ENCODE peak calls at places on chromosome X, in five cellular contexts. U is stomach, K is K562, S is Peyer's patch, Y is spleen. G is an unnamed sample.

GRCh38 chrX:30141966-30142365 is 73.4 kb upstream of the MAGEB2 start:
- DNase-seq in U (no peak), K (peak; percentile 33), S (no peak), Y (no peak), G (no peak)

GRCh38 chrX:352181-352580 is 33.6 kb upstream of the GTPBP6 start:
- DNase-seq in U (no peak), K (no peak), S (no peak), Y (peak; percentile 66), G (peak; percentile 44)

GRCh38 chrX:51568586-51568985 is 50.1 kb downstream of the CENPVL3 start:
- DNase-seq in U (no peak), K (no peak), S (no peak), Y (no peak), G (no peak)

GRCh38 chrX:115332832-115333231 is 43.3 kb downstream of the LUZP4 start:
- DNase-seq in U (no peak), K (no peak), S (no peak), Y (no peak), G (no peak)

GRCh38 chrX:140664939-140665338 is 44.6 kb upstream of the LINC00632 start:
- DNase-seq in U (no peak), K (peak; percentile 8), S (no peak), Y (no peak), G (no peak)

GRCh38 chrX:15749642-15750610 is 11.9 kb downstream of the CA5B start:
- DNase-seq in U (peak; percentile 31), K (no peak), S (peak; percentile 59), Y (no peak), G (no peak)

GRCh38 chrX:46791927-46792825 is 33.3 kb upstream of the SLC9A7 start:
- DNase-seq in U (peak; percentile 41), K (no peak), S (no peak), Y (no peak), G (no peak)

GRCh38 chrX:13614154-13614553 is 38.8 kb upstream of the TCEANC start:
- DNase-seq in U (no peak), K (no peak), S (no peak), Y (no peak), G (no peak)

GRCh38 chrX:107751127-107751526 is 24.5 kb downstream of the TSC22D3 start:
- DNase-seq in U (no peak), K (no peak), S (no peak), Y (no peak), G (no peak)

GRCh38 chrX:111896148-111896547 is 20.2 kb downstream of the TRPC5OS start:
- DNase-seq in U (no peak), K (no peak), S (no peak), Y (no peak), G (no peak)

GRCh38 chrX:97159916-97160800 is 276.4 kb downstream of the RPA4 start:
- DNase-seq in U (no peak), K (no peak), S (no peak), Y (no peak), G (no peak)

GRCh38 chrX:69961365-69962072 is 88.2 kb downstream of the AWAT2 start:
- DNase-seq in U (no peak), K (no peak), S (no peak), Y (no peak), G (no peak)

GRCh38 chrX:112946227-112946626 is 105.6 kb upstream of the AMOT start:
- DNase-seq in U (no peak), K (no peak), S (no peak), Y (no peak), G (no peak)

GRCh38 chrX:6149231-6149870 is 79.3 kb downstream of the NLGN4X start:
- DNase-seq in U (no peak), K (no peak), S (no peak), Y (no peak), G (no peak)

DNA sequence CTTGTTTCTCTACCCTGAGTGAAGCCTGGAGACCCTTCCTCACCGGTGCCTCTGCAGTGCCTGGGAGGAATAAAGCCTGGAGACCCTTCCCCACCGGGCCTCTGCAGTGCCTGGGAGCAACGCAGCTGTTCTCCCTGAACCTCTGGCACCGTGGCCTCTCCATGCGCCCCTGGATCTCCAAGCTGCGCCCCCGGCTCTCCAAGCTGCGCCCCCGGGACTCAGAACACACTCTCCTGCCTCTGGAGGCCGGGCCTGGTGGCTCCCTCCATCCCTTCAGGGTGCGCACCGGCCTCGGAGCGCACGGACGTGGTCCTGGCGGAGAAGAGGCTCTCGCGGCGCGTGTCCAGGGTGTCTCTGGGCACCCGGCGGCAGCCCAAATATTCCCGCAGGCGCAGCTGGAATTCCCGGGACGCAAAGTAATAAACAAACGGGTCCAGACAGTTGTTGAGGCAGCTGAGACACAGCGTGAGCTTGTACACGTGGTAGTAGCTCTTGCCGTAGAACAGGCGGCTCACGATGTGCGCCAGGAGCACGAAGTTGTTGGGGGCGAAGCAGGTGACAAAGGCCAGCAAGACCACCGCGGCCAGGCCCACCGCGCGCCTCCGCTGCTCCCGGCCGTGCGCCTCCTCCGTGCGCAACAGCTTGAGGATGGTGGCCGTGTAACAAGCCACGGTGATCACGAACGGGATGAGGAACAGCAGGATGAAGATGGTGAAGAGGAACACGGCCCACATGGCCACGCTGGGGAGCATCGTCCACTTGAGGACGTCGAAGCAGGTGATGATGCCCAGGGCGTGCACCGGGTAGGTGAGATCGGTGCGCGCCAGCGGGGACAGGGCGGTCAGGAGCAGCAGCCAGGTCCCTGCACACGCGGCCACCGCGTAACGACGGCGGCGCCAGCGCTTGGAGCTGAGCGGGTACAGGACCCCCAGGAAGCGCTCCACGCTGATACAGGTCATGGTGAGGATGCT is 12.8 kb upstream of the ASMTL start:
- DNase-seq in U (peak; percentile 17), K (no peak), S (peak; percentile 15), Y (peak; percentile 75), G (no peak)
- TF ChIP-seq POLR2A in U (no peak), K (no peak), S (no peak), Y (no peak), G (no peak)

DNA sequence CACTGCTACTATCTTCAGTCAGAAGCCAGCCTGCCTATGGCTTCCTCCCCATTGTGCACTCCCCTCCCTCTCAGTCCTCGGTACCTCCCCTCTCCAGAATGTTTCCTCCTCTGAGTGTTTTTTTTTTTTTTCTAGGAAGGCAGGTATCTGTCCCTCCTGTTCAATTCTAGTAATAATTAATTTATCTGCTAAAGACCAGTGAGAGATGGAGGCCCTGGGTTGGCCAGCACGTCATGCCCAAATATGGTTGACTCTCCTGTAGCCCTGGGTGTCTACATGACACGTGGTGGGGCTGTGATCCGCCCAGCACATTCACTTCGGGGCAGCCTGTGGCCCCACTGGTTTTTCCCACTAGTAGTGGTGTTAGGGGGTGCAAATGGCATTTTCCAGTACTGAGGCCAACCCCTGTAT is 1.8 kb downstream of the FLNA start:
- DNase-seq in U (no peak), K (no peak), S (no peak), Y (no peak), G (no peak)
- H3K9me3 ChIP-seq in U (no peaks in the 10 kb centered on the region), K (no peaks in the 10 kb centered on the region), S (no peaks in the 10 kb centered on the region), Y (no peaks in the 10 kb centered on the region), G (no peaks in the 10 kb centered on the region)

GRCh38 chrX:84956304-84956703 is 47.4 kb upstream of the APOOL start:
- DNase-seq in U (no peak), K (no peak), S (no peak), Y (no peak), G (no peak)
- H3K4me3 ChIP-seq in U (no peak overlapping the region), K (no peak overlapping the region), S (no peak overlapping the region), Y (no peak overlapping the region), G (no peak overlapping the region)

GRCh38 chrX:40172169-40172979 is 74.6 kb upstream of the BCOR start:
- DNase-seq in U (peak; percentile 72), K (peak; percentile 71), S (no peak), Y (peak; percentile 89), G (peak; percentile 75)
- TF ChIP-seq POLR2A in U (no peak), K (peak; percentile 67), S (peak; percentile 37), Y (no peak), G (peak; percentile 50)

GRCh38 chrX:148555101-148555500 is 54.7 kb downstream of the AFF2 start:
- DNase-seq in U (no peak), K (no peak), S (no peak), Y (no peak), G (no peak)
- H3K9me3 ChIP-seq in U (no peaks in the 10 kb centered on the region), K (no peaks in the 10 kb centered on the region), S (no peaks in the 10 kb centered on the region), Y (no peaks in the 10 kb centered on the region), G (no peaks in the 10 kb centered on the region)

GRCh38 chrX:41984628-41985027 is 61.3 kb upstream of the CASK start:
- DNase-seq in U (no peak), K (no peak), S (no peak), Y (no peak), G (no peak)

GRCh38 chrX:41982966-41983365 is 59.6 kb upstream of the CASK start:
- DNase-seq in U (no peak), K (no peak), S (no peak), Y (no peak), G (no peak)

DNA sequence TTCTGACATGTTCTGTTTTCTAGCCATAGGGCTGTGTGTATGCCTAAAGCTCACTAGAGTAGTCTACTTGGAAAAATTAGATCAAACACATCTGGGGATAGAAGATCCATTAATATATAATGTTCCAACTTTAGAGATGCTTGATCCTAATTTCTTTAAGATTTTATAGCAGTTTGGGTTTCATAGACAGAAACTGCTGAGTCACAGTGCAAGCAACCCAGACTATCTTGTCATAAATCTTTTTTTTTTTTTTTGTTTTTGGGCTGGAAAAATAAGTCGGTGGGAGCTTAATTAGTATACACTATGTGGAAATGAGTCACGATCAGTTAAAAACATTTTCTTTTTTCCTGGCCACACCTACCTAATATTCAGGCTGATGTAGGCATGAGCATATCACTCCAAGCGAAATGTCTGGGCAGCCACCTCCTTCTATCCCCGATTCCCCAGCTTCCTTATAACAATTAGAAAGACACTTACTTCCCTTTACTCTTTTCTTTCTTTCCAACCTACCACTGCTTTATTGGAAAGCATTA is 58.2 kb upstream of the CASK start:
- DNase-seq in U (no peak), K (no peak), S (no peak), Y (no peak), G (no peak)
- H3K4me3 ChIP-seq in U (no peak overlapping the region), K (no peak overlapping the region), S (no peak overlapping the region), Y (no peak overlapping the region), G (no peak overlapping the region)

DNA sequence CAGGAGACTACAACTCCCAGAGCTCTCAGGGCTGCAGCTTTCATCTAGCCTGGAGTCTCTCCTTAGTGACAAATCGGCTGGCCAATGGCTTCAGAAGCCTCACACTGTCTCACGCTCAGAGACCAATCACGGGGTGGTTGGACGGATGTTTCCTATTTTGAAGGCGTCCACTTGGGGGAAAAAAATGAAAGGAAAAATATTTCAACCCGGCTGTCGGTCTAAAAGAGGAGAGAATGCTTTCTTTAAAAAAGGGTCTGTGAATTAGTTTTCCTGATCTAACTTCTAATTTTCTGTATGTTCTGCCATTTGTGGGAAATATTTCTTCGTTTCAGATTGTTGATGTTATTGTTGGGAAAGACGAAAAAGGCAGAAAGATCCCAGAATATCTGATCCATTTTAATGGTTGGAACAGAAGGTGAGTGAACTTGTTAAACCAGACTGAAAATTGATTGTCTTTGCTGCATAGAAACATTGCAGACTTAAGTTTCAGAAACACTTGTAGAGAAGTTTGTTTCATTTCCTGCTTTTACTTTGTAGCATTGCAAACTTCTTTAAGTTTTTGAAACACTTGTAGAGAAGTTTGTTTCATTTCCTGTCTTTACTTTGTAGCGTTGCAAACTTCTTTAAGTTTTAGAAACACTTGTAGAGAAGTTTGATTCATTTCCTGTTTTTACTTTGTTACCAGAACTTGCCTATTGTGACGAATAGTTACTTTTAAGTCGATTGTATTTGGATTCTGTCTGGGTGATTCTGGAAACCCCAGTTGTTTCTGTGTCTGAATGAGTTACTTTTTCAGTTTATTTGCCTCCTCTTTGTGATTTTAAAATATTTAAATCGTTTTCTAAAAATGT is 1.6 kb downstream of the MSL3 start:
- DNase-seq in U (peak; percentile 82), K (peak; percentile 61), S (peak; percentile 83), Y (no peak), G (peak; percentile 84)
- TF ChIP-seq POLR2A in U (no peak), K (no peak), S (no peak), Y (no peak), G (no peak)

GRCh38 chrX:47900833-47901232 is 64.1 kb downstream of the ZNF81 start:
- DNase-seq in U (no peak), K (no peak), S (no peak), Y (no peak), G (no peak)

GRCh38 chrX:47898024-47898423 is 61.3 kb downstream of the ZNF81 start:
- DNase-seq in U (no peak), K (no peak), S (no peak), Y (no peak), G (no peak)
- H3K9me3 ChIP-seq in U (no peaks in the 10 kb centered on the region), K (no peaks in the 10 kb centered on the region), S (no peaks in the 10 kb centered on the region), Y (no peaks in the 10 kb centered on the region), G (no peaks in the 10 kb centered on the region)